ENCODE peak calls at places on chromosome 21, in six cellular contexts. H is body of pancreas, X is GM23338, A is ovary, L is heart right ventricle, P is astrocyte. Q is an unnamed sample.

GRCh38 chr21:36210779-36211659 is 54.4 kb downstream of the DOP1B start:
- DNase-seq in H (no peak), X (peak; percentile 18), A (no peak), L (no peak), P (no peak), Q (no peak)

GRCh38 chr21:36584980-36585940 is 105.3 kb upstream of the CLDN14 start:
- DNase-seq in H (no peak), X (peak; percentile 33), A (no peak), L (no peak), P (no peak), Q (no peak)

GRCh38 chr21:39175154-39175553 is 8.1 kb downstream of the PSMG1 start:
- DNase-seq in H (no peak), X (peak; percentile 34), A (no peak), L (no peak), P (no peak), Q (no peak)

GRCh38 chr21:37547615-37547975 is 181.0 kb downstream of the DYRK1A start:
- DNase-seq in H (no peak), X (no peak), A (no peak), L (no peak), P (no peak), Q (no peak)

GRCh38 chr21:36816556-36817130 is 117.7 kb downstream of the SIM2 start:
- DNase-seq in H (no peak), X (no peak), A (no peak), L (no peak), P (no peak), Q (peak; percentile 21)

GRCh38 chr21:37450385-37451044 is 83.9 kb downstream of the DYRK1A start:
- DNase-seq in H (no peak), X (no peak), A (no peak), L (no peak), P (peak; percentile 62), Q (no peak)

GRCh38 chr21:38438476-38438893 is 59.8 kb downstream of the ERG start:
- DNase-seq in H (peak; percentile 10), X (no peak), A (peak; percentile 58), L (peak; percentile 29), P (peak; percentile 94), Q (peak; percentile 80)

GRCh38 chr21:17829472-17829871 is 10.3 kb upstream of the C21orf91 start:
- DNase-seq in H (no peak), X (no peak), A (no peak), L (no peak), P (peak; percentile 56), Q (no peak)

GRCh38 chr21:33940846-33941245 is 25.2 kb upstream of the ATP5PO start:
- DNase-seq in H (no peak), X (no peak), A (no peak), L (no peak), P (peak; percentile 53), Q (no peak)

GRCh38 chr21:42430570-42430969 is 26.9 kb downstream of the UBASH3A start:
- DNase-seq in H (no peak), X (no peak), A (no peak), L (no peak), P (no peak), Q (no peak)

GRCh38 chr21:38639782-38640750 is 141.8 kb upstream of the ERG start:
- DNase-seq in H (no peak), X (no peak), A (no peak), L (no peak), P (no peak), Q (no peak)

GRCh38 chr21:16535100-16535418 is 805.3 kb downstream of the USP25 start:
- DNase-seq in H (peak; percentile 81), X (no peak), A (peak; percentile 88), L (peak; percentile 85), P (peak; percentile 95), Q (peak; percentile 92)

GRCh38 chr21:27564684-27565280 is 597.9 kb upstream of the ADAMTS5 start:
- DNase-seq in H (peak; percentile 70), X (peak; percentile 58), A (peak; percentile 18), L (peak; percentile 43), P (peak; percentile 20), Q (no peak)

GRCh38 chr21:29316806-29317205 is 18.1 kb downstream of the BACH1 start:
- DNase-seq in H (no peak), X (no peak), A (no peak), L (no peak), P (no peak), Q (no peak)
- TF ChIP-seq CTCF in H (no peak), X (no peak), A (no peak), L (no peak), P (no peak), Q (no peak)

GRCh38 chr21:25562660-25563059 is 44.6 kb downstream of the MRPL39 start:
- DNase-seq in H (no peak), X (no peak), A (no peak), L (no peak), P (no peak), Q (no peak)
- H3K4me3 ChIP-seq in H (no peak overlapping the region), X (peak overlapping the region; percentile 70), A (peak overlapping the region; percentile 43), L (peak overlapping the region; percentile 71), P (peak overlapping the region; percentile 79), Q (no peak overlapping the region)

DNA sequence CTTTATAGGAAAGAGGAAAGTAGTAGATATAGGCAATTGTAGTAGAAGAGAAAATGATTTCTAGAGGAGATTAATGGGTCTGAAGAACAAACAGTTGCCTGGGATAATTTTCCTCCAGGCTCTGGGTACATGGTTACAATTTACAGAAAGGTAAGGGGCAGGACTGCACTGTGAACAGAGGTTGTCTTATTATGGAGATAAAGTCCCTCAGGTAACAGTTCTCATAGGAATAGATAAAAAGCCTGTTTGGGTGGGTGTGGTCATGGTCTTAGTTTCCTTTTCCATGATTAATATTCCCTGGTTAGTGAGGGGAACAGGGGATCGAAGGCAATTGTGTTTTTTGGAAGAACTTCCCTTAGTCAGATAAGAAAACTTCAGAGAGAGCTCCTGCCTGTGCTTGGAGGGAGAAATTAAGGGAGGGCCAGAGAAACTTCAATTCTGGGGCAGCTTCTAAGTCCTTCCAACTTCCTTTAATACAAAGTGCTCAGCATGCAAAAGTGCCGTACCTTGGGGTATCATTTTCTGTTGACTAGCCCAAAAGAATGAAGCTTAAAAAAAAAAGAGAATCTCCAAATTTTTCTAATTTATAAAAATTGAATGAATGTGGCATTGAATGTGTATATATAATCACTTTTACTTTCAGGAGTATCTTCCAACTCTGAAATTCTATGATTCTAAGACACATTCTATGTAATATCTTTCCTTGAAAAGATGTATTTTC is 295.4 kb upstream of the USP25 start:
- DNase-seq in H (no peak), X (no peak), A (no peak), L (no peak), P (no peak), Q (no peak)
- H3K27ac ChIP-seq in H (no peak overlapping the region), X (no peak overlapping the region), A (no peak overlapping the region), L (no peak overlapping the region), P (no peak overlapping the region), Q (no peak overlapping the region)

GRCh38 chr21:30408782-30409494 is 13.1 kb downstream of the KRTAP13-1 start:
- DNase-seq in H (peak; percentile 93), X (peak; percentile 96), A (no peak), L (peak; percentile 26), P (peak; percentile 0), Q (no peak)
- TF ChIP-seq CTCF in H (no peak), X (peak; percentile 71), A (no peak), L (peak; percentile 30), P (peak; percentile 17), Q (no peak)

DNA sequence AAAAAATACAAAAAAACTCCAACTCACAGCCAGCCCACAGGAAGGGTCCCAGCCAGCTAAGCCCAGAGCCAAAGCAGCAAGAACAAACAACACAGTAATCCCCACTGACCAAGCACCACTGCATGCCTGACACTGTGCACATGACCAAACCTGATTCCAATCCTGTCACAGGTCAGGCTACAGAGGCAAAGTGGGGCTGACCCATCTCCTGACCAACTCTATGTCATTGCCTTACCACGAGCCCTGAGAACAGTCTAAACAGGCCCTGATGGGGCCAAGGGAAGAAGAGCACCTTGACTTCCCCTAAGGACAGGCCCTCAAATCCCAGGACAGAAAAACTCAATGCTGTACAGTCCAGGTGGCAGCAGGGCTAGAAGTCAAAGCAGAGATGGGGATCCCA is 2.4 kb downstream of the LSS start:
- DNase-seq in H (no peak), X (no peak), A (no peak), L (no peak), P (no peak), Q (no peak)
- H3K4me3 ChIP-seq in H (no peak overlapping the region), X (peak overlapping the region; percentile 98), A (no peak overlapping the region), L (no peak overlapping the region), P (no peak overlapping the region), Q (no peak overlapping the region)

GRCh38 chr21:44955141-44955802 is 15.4 kb downstream of the SLX9 start:
- DNase-seq in H (no peak), X (no peak), A (no peak), L (no peak), P (peak; percentile 22), Q (no peak)

GRCh38 chr21:44956356-44957046 is 16.7 kb downstream of the SLX9 start:
- DNase-seq in H (no peak), X (no peak), A (no peak), L (no peak), P (no peak), Q (no peak)

GRCh38 chr21:44957047-44957831 is 17.4 kb downstream of the SLX9 start:
- DNase-seq in H (no peak), X (no peak), A (no peak), L (no peak), P (no peak), Q (no peak)

GRCh38 chr21:44954281-44954771 is 14.5 kb downstream of the SLX9 start:
- DNase-seq in H (no peak), X (no peak), A (no peak), L (no peak), P (no peak), Q (no peak)

GRCh38 chr21:44955803-44956175 is 16.0 kb downstream of the SLX9 start:
- DNase-seq in H (no peak), X (no peak), A (no peak), L (no peak), P (no peak), Q (no peak)
- H3K27ac ChIP-seq in H (no peak overlapping the region), X (no peak overlapping the region), A (no peak overlapping the region), L (peak overlapping the region; percentile 98), P (no peak overlapping the region), Q (peak overlapping the region; percentile 91)

GRCh38 chr21:44940116-44940631 is 345 bp downstream of the SLX9 start:
- DNase-seq in H (no peak), X (peak; percentile 56), A (no peak), L (no peak), P (no peak), Q (no peak)

GRCh38 chr21:44941567-44941966 is 1.7 kb downstream of the SLX9 start:
- DNase-seq in H (no peak), X (no peak), A (no peak), L (no peak), P (no peak), Q (no peak)

GRCh38 chr21:44942566-44942965 is 2.7 kb downstream of the SLX9 start:
- DNase-seq in H (no peak), X (no peak), A (no peak), L (no peak), P (no peak), Q (no peak)

GRCh38 chr21:44938976-44939531 is 775 bp upstream of the SLX9 start:
- DNase-seq in H (no peak), X (no peak), A (no peak), L (no peak), P (no peak), Q (no peak)

DNA sequence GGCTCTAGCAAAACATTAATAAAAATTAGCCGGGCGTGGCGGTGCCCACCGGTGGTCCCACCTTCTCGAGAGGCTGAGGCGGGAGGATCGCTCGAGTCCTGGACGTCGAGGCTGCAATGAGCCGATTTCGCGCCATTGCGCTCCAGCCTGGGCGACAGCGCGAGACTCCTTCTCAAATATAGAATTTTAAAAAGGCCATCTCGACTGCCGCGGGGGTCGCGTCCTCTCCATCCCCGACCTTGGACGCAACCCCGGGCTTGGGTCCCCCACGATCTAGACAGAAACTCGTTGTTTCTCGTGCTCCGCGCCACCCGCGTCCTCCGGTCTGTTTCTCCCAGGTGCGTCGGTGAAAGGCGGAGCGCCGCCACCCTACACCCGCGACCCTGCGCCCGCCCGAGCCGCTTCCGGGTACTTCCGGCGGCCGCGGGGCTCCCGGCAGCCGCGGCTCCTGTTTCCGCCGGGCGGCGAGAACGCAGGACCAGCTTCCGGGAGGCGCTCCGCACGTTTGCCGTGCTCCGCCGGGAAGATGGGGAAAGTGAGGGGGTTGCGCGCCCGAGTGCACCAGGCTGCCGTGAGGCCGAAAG is at the start of gene SLX9:
- DNase-seq in H (peak; percentile 82), X (peak; percentile 91), A (peak; percentile 83), L (peak; percentile 66), P (peak; percentile 57), Q (no peak)
- TF ChIP-seq CTCF in H (no peak), X (no peak), A (no peak), L (no peak), P (no peak), Q (no peak)

Q was measured in right atrium auricular region.